ENCODE peak calls at places on chromosomes 6 and 20, in six cellular contexts. One of them, this sample, is unnamed.

GRCh38 chr6:56245903-56246351 is 1.5 kb downstream of the COL21A1 start:
- DNase-seq in upper lobe of left lung: no peak
- DNase-seq in foreskin fibroblast: peak; percentile 81
- DNase-seq in bronchial epithelial cell: no peak
- DNase-seq in PC-3: no peak
- DNase-seq in endothelial cell: no peak
- DNase-seq in this sample: no peak

GRCh38 chr20:34260208-34260942 is 19.2 kb downstream of the ASIP start:
- DNase-seq in endothelial cell: no peak
- DNase-seq in foreskin fibroblast: peak; percentile 29
- DNase-seq in upper lobe of left lung: no peak
- DNase-seq in bronchial epithelial cell: peak; percentile 48
- DNase-seq in PC-3: no peak
- DNase-seq in this sample: no peak

GRCh38 chr6:2938632-2939083 is 32.7 kb downstream of the SERPINB6 start:
- DNase-seq in bronchial epithelial cell: no peak
- DNase-seq in endothelial cell: no peak
- DNase-seq in upper lobe of left lung: no peak
- DNase-seq in PC-3: peak; percentile 78
- DNase-seq in foreskin fibroblast: no peak
- DNase-seq in this sample: no peak

GRCh38 chr6:145241039-145241438 is 494.3 kb downstream of the EPM2A start:
- DNase-seq in bronchial epithelial cell: peak; percentile 80
- DNase-seq in foreskin fibroblast: peak; percentile 63
- DNase-seq in PC-3: peak; percentile 89
- DNase-seq in upper lobe of left lung: no peak
- DNase-seq in endothelial cell: no peak
- DNase-seq in this sample: no peak

GRCh38 chr6:28803337-28803709 is 120.5 kb downstream of the TRIM27 start:
- DNase-seq in upper lobe of left lung: no peak
- DNase-seq in bronchial epithelial cell: no peak
- DNase-seq in foreskin fibroblast: no peak
- DNase-seq in PC-3: no peak
- DNase-seq in endothelial cell: no peak
- DNase-seq in this sample: no peak

GRCh38 chr20:4811661-4812181 is 90.0 kb downstream of the PRND start:
- DNase-seq in foreskin fibroblast: no peak
- DNase-seq in bronchial epithelial cell: no peak
- DNase-seq in endothelial cell: no peak
- DNase-seq in upper lobe of left lung: no peak
- DNase-seq in PC-3: no peak
- DNase-seq in this sample: peak; percentile 74

GRCh38 chr6:31888281-31889258 is 8.9 kb downstream of the EHMT2 start:
- DNase-seq in foreskin fibroblast: no peak
- DNase-seq in PC-3: peak; percentile 40
- DNase-seq in upper lobe of left lung: no peak
- DNase-seq in endothelial cell: peak; percentile 57
- DNase-seq in bronchial epithelial cell: no peak
- DNase-seq in this sample: peak; percentile 71

GRCh38 chr20:50286609-50287008 is 96.0 kb downstream of the CEBPB start:
- DNase-seq in endothelial cell: no peak
- DNase-seq in PC-3: peak; percentile 46
- DNase-seq in bronchial epithelial cell: peak; percentile 81
- DNase-seq in upper lobe of left lung: no peak
- DNase-seq in foreskin fibroblast: peak; percentile 94
- DNase-seq in this sample: no peak

GRCh38 chr6:140082867-140083297 is 708.4 kb upstream of the CITED2 start:
- DNase-seq in foreskin fibroblast: peak; percentile 74
- DNase-seq in endothelial cell: no peak
- DNase-seq in PC-3: peak; percentile 51
- DNase-seq in bronchial epithelial cell: peak; percentile 74
- DNase-seq in upper lobe of left lung: no peak
- DNase-seq in this sample: no peak

GRCh38 chr20:63210011-63210605 is 5.8 kb downstream of the YTHDF1 start:
- DNase-seq in foreskin fibroblast: no peak
- DNase-seq in bronchial epithelial cell: peak; percentile 64
- DNase-seq in upper lobe of left lung: no peak
- DNase-seq in endothelial cell: no peak
- DNase-seq in PC-3: no peak
- DNase-seq in this sample: no peak

GRCh38 chr6:16676978-16677377 is 84.3 kb downstream of the ATXN1 start:
- DNase-seq in endothelial cell: no peak
- DNase-seq in foreskin fibroblast: peak; percentile 56
- DNase-seq in upper lobe of left lung: no peak
- DNase-seq in bronchial epithelial cell: peak; percentile 83
- DNase-seq in PC-3: peak; percentile 47
- DNase-seq in this sample: no peak

GRCh38 chr20:2872304-2873009 is 824 bp upstream of the PTPRA start:
- DNase-seq in foreskin fibroblast: peak; percentile 59
- DNase-seq in upper lobe of left lung: peak; percentile 91
- DNase-seq in PC-3: peak; percentile 46
- DNase-seq in endothelial cell: peak; percentile 43
- DNase-seq in bronchial epithelial cell: peak; percentile 43
- DNase-seq in this sample: peak; percentile 91

GRCh38 chr20:40897177-40897700 is 131.4 kb upstream of the TOP1 start:
- DNase-seq in PC-3: no peak
- DNase-seq in upper lobe of left lung: no peak
- DNase-seq in foreskin fibroblast: peak; percentile 80
- DNase-seq in bronchial epithelial cell: no peak
- DNase-seq in endothelial cell: no peak
- DNase-seq in this sample: no peak

GRCh38 chr6:162636167-162636566 is 91.4 kb downstream of the PRKN start:
- DNase-seq in upper lobe of left lung: no peak
- DNase-seq in PC-3: no peak
- DNase-seq in foreskin fibroblast: no peak
- DNase-seq in endothelial cell: no peak
- DNase-seq in bronchial epithelial cell: no peak
- DNase-seq in this sample: no peak

GRCh38 chr20:38805502-38805957 is at the start of gene PPP1R16B:
- DNase-seq in bronchial epithelial cell: no peak
- DNase-seq in upper lobe of left lung: peak; percentile 93
- DNase-seq in PC-3: no peak
- DNase-seq in foreskin fibroblast: no peak
- DNase-seq in endothelial cell: peak; percentile 77
- DNase-seq in this sample: peak; percentile 90

GRCh38 chr6:104256547-104257144 is 603.1 kb downstream of the HACE1 start:
- DNase-seq in endothelial cell: no peak
- DNase-seq in foreskin fibroblast: no peak
- DNase-seq in bronchial epithelial cell: no peak
- DNase-seq in upper lobe of left lung: no peak
- DNase-seq in PC-3: no peak
- DNase-seq in this sample: no peak

GRCh38 chr6:119147101-119148053 is 68.9 kb upstream of the FAM184A start:
- DNase-seq in endothelial cell: no peak
- DNase-seq in upper lobe of left lung: no peak
- DNase-seq in bronchial epithelial cell: peak; percentile 97
- DNase-seq in foreskin fibroblast: peak; percentile 98
- DNase-seq in PC-3: peak; percentile 95
- DNase-seq in this sample: peak; percentile 87

GRCh38 chr6:89976141-89977020 is 82.1 kb downstream of the GJA10 start:
- DNase-seq in PC-3: no peak
- DNase-seq in bronchial epithelial cell: no peak
- DNase-seq in upper lobe of left lung: no peak
- DNase-seq in foreskin fibroblast: no peak
- DNase-seq in endothelial cell: no peak
- DNase-seq in this sample: no peak

GRCh38 chr20:20677186-20677585 is 35.3 kb downstream of the RALGAPA2 start:
- DNase-seq in foreskin fibroblast: no peak
- DNase-seq in PC-3: no peak
- DNase-seq in endothelial cell: no peak
- DNase-seq in upper lobe of left lung: no peak
- DNase-seq in bronchial epithelial cell: peak; percentile 51
- DNase-seq in this sample: no peak

GRCh38 chr6:24205020-24205492 is 79.0 kb downstream of the NRSN1 start:
- DNase-seq in endothelial cell: peak; percentile 28
- DNase-seq in bronchial epithelial cell: peak; percentile 43
- DNase-seq in foreskin fibroblast: peak; percentile 12
- DNase-seq in PC-3: peak; percentile 78
- DNase-seq in upper lobe of left lung: no peak
- DNase-seq in this sample: peak; percentile 37

GRCh38 chr6:35034411-35035171 is 106.5 kb downstream of the TCP11 start:
- DNase-seq in bronchial epithelial cell: peak; percentile 76
- DNase-seq in upper lobe of left lung: no peak
- DNase-seq in endothelial cell: no peak
- DNase-seq in PC-3: peak; percentile 36
- DNase-seq in foreskin fibroblast: no peak
- DNase-seq in this sample: no peak

GRCh38 chr6:22521035-22521434 is 48.3 kb upstream of the HDGFL1 start:
- DNase-seq in foreskin fibroblast: no peak
- DNase-seq in endothelial cell: no peak
- DNase-seq in upper lobe of left lung: no peak
- DNase-seq in PC-3: peak; percentile 5
- DNase-seq in bronchial epithelial cell: no peak
- DNase-seq in this sample: no peak

GRCh38 chr6:22513667-22514066 is 55.7 kb upstream of the HDGFL1 start:
- DNase-seq in PC-3: no peak
- DNase-seq in endothelial cell: no peak
- DNase-seq in bronchial epithelial cell: no peak
- DNase-seq in upper lobe of left lung: peak; percentile 1
- DNase-seq in foreskin fibroblast: no peak
- DNase-seq in this sample: no peak

GRCh38 chr6:22519237-22519636 is 50.1 kb upstream of the HDGFL1 start:
- DNase-seq in foreskin fibroblast: no peak
- DNase-seq in upper lobe of left lung: no peak
- DNase-seq in bronchial epithelial cell: no peak
- DNase-seq in PC-3: no peak
- DNase-seq in endothelial cell: no peak
- DNase-seq in this sample: no peak
- TF ChIP-seq CTCF in foreskin fibroblast: no peak
- TF ChIP-seq CTCF in upper lobe of left lung: no peak
- TF ChIP-seq CTCF in bronchial epithelial cell: no peak
- TF ChIP-seq CTCF in PC-3: no peak
- TF ChIP-seq CTCF in endothelial cell: no peak
- TF ChIP-seq CTCF in this sample: no peak

GRCh38 chr6:20400476-20401402 is 940 bp upstream of the E2F3 start:
- DNase-seq in PC-3: peak; percentile 47
- DNase-seq in foreskin fibroblast: peak; percentile 7
- DNase-seq in bronchial epithelial cell: peak; percentile 64
- DNase-seq in endothelial cell: peak; percentile 21
- DNase-seq in upper lobe of left lung: peak; percentile 38
- DNase-seq in this sample: peak; percentile 67
- TF ChIP-seq CTCF in PC-3: peak; percentile 70
- TF ChIP-seq CTCF in foreskin fibroblast: peak; percentile 19
- TF ChIP-seq CTCF in bronchial epithelial cell: peak; percentile 8
- TF ChIP-seq CTCF in endothelial cell: peak; percentile 42
- TF ChIP-seq CTCF in upper lobe of left lung: no peak
- TF ChIP-seq CTCF in this sample: peak; percentile 16

DNA sequence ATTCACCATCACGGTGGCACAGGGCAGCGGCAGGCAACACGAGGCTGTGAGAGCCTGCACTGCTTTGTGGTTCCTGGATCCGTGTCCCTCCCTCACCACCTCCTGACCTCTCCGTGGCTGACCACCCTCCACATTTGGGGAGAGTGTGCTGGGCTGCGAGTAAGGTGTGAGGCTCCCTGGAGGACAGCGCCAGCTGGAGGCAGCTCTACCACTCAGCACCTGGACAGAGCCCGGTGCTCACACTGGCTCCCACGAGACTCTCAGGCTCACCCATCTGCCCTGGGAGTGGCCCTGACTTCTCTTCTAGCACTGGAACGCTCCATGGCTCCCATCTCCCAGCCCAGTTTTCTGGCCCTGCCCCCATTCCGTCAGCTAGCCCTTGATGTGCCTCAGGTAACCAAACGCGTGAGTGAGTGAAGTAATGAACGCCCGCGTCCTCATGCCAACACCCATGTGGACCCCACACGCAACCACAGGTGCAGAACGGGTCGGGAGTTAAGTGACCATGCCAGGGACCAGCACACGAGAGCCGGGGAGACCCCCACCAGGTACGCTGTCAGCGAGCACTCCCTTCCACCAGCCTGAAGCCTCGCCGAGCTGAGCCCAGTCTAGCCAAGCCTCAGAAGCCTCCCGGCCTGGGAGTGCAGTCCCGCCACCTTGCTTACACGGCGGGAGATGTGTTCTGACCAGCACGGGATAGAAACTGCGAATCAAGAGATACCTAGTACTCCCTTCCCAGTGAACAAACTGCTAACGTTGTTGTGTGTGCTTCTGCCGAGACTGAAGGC is 137.2 kb downstream of the WDR27 start:
- DNase-seq in foreskin fibroblast: no peak
- DNase-seq in bronchial epithelial cell: no peak
- DNase-seq in PC-3: no peak
- DNase-seq in endothelial cell: no peak
- DNase-seq in upper lobe of left lung: peak; percentile 48
- DNase-seq in this sample: no peak
- TF ChIP-seq CTCF in foreskin fibroblast: no peak
- TF ChIP-seq CTCF in bronchial epithelial cell: no peak
- TF ChIP-seq CTCF in PC-3: no peak
- TF ChIP-seq CTCF in endothelial cell: no peak
- TF ChIP-seq CTCF in upper lobe of left lung: no peak
- TF ChIP-seq CTCF in this sample: no peak

DNA sequence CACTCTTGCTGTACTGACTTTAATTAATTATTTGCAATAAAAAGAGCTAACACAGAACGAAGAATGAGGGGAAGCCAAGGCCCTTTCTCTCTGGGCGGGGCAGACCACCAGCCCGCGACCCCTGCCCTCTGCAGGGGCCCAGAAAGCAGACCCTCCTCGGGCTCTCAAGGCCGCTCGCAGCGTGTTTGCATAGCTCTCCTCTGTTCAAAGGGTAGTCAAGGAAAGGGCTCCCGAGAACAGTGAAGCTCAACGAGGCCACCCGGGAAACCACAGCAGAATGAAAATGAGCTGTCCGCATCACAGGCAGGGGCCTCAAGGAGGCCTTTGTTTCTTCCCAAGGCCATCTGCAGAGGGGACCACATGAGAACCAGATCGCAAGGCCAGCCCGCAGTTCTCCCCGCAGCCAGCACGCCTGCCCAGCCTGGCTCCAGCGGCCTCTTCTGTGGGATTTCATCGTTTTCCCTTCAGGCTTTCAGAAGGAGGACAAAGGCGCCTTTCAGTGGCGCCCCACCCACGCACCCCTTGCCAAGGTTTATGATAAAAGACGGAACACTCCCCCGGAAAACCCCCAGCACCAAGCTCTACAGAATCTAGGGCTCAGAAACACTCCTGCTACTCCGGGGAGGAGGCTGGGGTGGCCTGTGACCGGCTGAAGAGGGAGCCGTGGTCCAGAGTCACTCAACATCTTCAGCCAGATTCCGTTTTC is 25.3 kb downstream of the ACSS1 start:
- DNase-seq in endothelial cell: no peak
- DNase-seq in PC-3: no peak
- DNase-seq in bronchial epithelial cell: no peak
- DNase-seq in foreskin fibroblast: no peak
- DNase-seq in upper lobe of left lung: no peak
- DNase-seq in this sample: no peak
- TF ChIP-seq CTCF in endothelial cell: no peak
- TF ChIP-seq CTCF in PC-3: no peak
- TF ChIP-seq CTCF in bronchial epithelial cell: no peak
- TF ChIP-seq CTCF in foreskin fibroblast: no peak
- TF ChIP-seq CTCF in upper lobe of left lung: no peak
- TF ChIP-seq CTCF in this sample: no peak